ENCODE peak calls at places on chromosomes 11 and 22, in six cellular contexts. J is heart right ventricle; P is aorta; L is natural killer cell treated with Interleukin-12 subunit alpha and Interleukin-12 subunit beta and Interleukin-15 and Interleukin-18, amount 100 ng/mL, for 72 hours; C is T-cell; N is body of pancreas. T is an unnamed sample.

GRCh38 chr11:34595391-34595790 is 25.5 kb upstream of the EHF start:
- ATAC-seq in J (no peak), N (no peak), C (no peak), L (no peak), P (no peak), T (no peak)

GRCh38 chr22:23281406-23282088 is 101.2 kb downstream of the BCR start:
- ATAC-seq in J (peak), P (peak), C (peak), N (peak), L (peak), T (peak)

GRCh38 chr11:6357222-6357621 is 33.1 kb upstream of the SMPD1 start:
- ATAC-seq in L (no peak), P (peak), J (peak), C (no peak), N (peak), T (peak)

GRCh38 chr11:14672635-14673034 is 29.0 kb downstream of the PDE3B start:
- ATAC-seq in C (no peak), N (no peak), L (peak), P (no peak), J (no peak), T (no peak)

GRCh38 chr11:124863137-124863825 is 2.0 kb upstream of the ROBO3 start:
- ATAC-seq in P (peak), N (peak), J (peak), L (no peak), C (no peak), T (peak)

GRCh38 chr11:106281455-106282173 is 204.2 kb downstream of the AASDHPPT start:
- ATAC-seq in L (no peak), J (no peak), P (no peak), N (no peak), C (no peak), T (no peak)

GRCh38 chr22:29325356-29325755 is 9.9 kb upstream of the RASL10A start:
- ATAC-seq in J (no peak), L (no peak), N (no peak), P (no peak), C (no peak), T (no peak)

GRCh38 chr11:79466411-79466810 is 25.6 kb upstream of the TENM4 start:
- ATAC-seq in P (no peak), C (no peak), J (no peak), N (no peak), L (no peak), T (no peak)

GRCh38 chr22:24952837-24953293 is 349 bp downstream of the KIAA1671 start:
- ATAC-seq in L (no peak), P (peak), C (no peak), J (peak), N (peak), T (peak)

GRCh38 chr11:45173064-45173463 is 26.6 kb downstream of the PRDM11 start:
- ATAC-seq in L (no peak), J (no peak), N (no peak), P (no peak), C (no peak), T (no peak)

GRCh38 chr11:68191661-68192579 is 21.2 kb downstream of the KMT5B start:
- ATAC-seq in L (no peak), C (no peak), P (no peak), N (peak), J (no peak), T (no peak)

GRCh38 chr11:82676483-82677094 is 57.1 kb downstream of the FAM181B start:
- ATAC-seq in N (no peak), P (no peak), C (no peak), J (no peak), L (no peak), T (no peak)

GRCh38 chr11:76738618-76739220 is 44.4 kb upstream of the TSKU start:
- ATAC-seq in N (no peak), L (no peak), C (no peak), P (no peak), J (peak), T (no peak)

GRCh38 chr11:7924526-7924925 is 6.5 kb downstream of the OR10A6 start:
- ATAC-seq in C (no peak), L (no peak), P (no peak), N (peak), J (no peak), T (no peak)

GRCh38 chr11:554824-555499 is 5.6 kb downstream of the LMNTD2 start:
- ATAC-seq in J (peak), L (peak), N (peak), C (peak), P (peak), T (peak)

GRCh38 chr11:118565062-118565461 is 669 bp downstream of the IFT46 start:
- ATAC-seq in J (peak), C (no peak), P (peak), L (no peak), N (no peak), T (peak)

GRCh38 chr11:1776331-1776851 is 12.7 kb upstream of the CTSD start:
- ATAC-seq in L (no peak), P (no peak), N (no peak), J (no peak), C (no peak), T (no peak)

GRCh38 chr11:39365809-39366436 is 2093.5 kb downstream of the LRRC4C start:
- ATAC-seq in L (no peak), P (no peak), C (no peak), N (no peak), J (no peak), T (no peak)

GRCh38 chr11:83722392-83722791 is 436.2 kb upstream of the CCDC90B start:
- ATAC-seq in C (no peak), P (no peak), L (no peak), J (no peak), N (no peak), T (no peak)

GRCh38 chr11:117092951-117093590 is 5.2 kb downstream of the SIK3 start:
- ATAC-seq in N (no peak), J (no peak), P (no peak), L (peak), C (no peak), T (no peak)

GRCh38 chr11:90805172-90805571 is 582.3 kb upstream of the CHORDC1 start:
- ATAC-seq in L (no peak), N (no peak), J (no peak), P (no peak), C (no peak), T (no peak)

GRCh38 chr11:27241316-27242122 is 121.5 kb downstream of the CCDC34 start:
- ATAC-seq in C (no peak), J (no peak), P (no peak), N (no peak), L (no peak), T (no peak)

GRCh38 chr11:112293614-112294013 is 33.0 kb upstream of the PLET1 start:
- ATAC-seq in L (no peak), J (peak), P (no peak), C (no peak), N (no peak), T (no peak)

GRCh38 chr11:119972281-119972680 is 165.6 kb downstream of the TRIM29 start:
- ATAC-seq in L (no peak), J (no peak), P (no peak), C (no peak), N (no peak), T (no peak)

GRCh38 chr11:73647459-73648100 is 1.2 kb downstream of the PLEKHB1 start:
- ATAC-seq in C (peak), J (peak), N (peak), L (peak), P (peak), T (peak)

GRCh38 chr22:46681010-46681409 is 57.0 kb downstream of the CERK start:
- ATAC-seq in N (no peak), J (no peak), L (peak), P (no peak), C (no peak), T (no peak)

GRCh38 chr11:126420730-126421083 is 65.2 kb downstream of the ST3GAL4 start:
- ATAC-seq in N (no peak), P (no peak), C (no peak), L (no peak), J (no peak), T (no peak)

GRCh38 chr11:6646631-6647281 is 8.9 kb downstream of the DCHS1 start:
- ATAC-seq in L (peak), C (peak), J (peak), P (peak), N (peak), T (peak)

GRCh38 chr11:93249437-93250210 is 51.8 kb upstream of the SLC36A4 start:
- ATAC-seq in C (no peak), P (no peak), L (no peak), J (no peak), N (peak), T (peak)

GRCh38 chr11:35006389-35007128 is 90.1 kb downstream of the PDHX start:
- ATAC-seq in N (no peak), J (no peak), L (peak), P (no peak), C (peak), T (no peak)

GRCh38 chr11:125445731-125446130 is 50.3 kb downstream of the FEZ1 start:
- ATAC-seq in P (no peak), C (no peak), N (no peak), L (no peak), J (no peak), T (no peak)

GRCh38 chr11:134352111-134352510 is 20.3 kb downstream of the GLB1L2 start:
- ATAC-seq in J (no peak), C (no peak), L (no peak), N (no peak), P (no peak), T (no peak)

GRCh38 chr22:24407278-24407665 is 20.1 kb upstream of the ADORA2A start:
- ATAC-seq in L (no peak), P (no peak), N (no peak), J (peak), C (peak), T (no peak)

GRCh38 chr22:19103881-19104821 is 18.1 kb downstream of the DGCR2 start:
- ATAC-seq in P (no peak), N (peak), J (no peak), C (no peak), L (no peak), T (no peak)

GRCh38 chr22:20630873-20631617 is 123.6 kb downstream of the MED15 start:
- ATAC-seq in C (no peak), J (no peak), N (no peak), P (no peak), L (no peak), T (no peak)

T was measured in gastroesophageal sphincter.